ENCODE peak calls at places on chromosomes 6 and 20, in four cellular contexts. U is SK-N-SH, X is IMR-90, W is thoracic aorta. D is an unnamed sample. For H3K4me1, the result is how much of the 10 kb centered on the place peaks cover.

GRCh38 chr6:6856538-6857523 is 250.9 kb upstream of the RREB1 start:
- DNase-seq in U (peak), W (no peak), X (peak), D (peak)

GRCh38 chr6:156998824-156999330 is 221.7 kb downstream of the ARID1B start:
- DNase-seq in U (no peak), W (no peak), X (no peak), D (no peak)

GRCh38 chr6:43666181-43666920 is 21.2 kb downstream of the MRPS18A start:
- DNase-seq in X (no peak), U (peak), W (no peak), D (no peak)

GRCh38 chr6:86558318-86558717 is 379.0 kb upstream of the HTR1E start:
- DNase-seq in X (no peak), U (peak), W (no peak), D (no peak)

GRCh38 chr6:123715243-123715863 is 78.6 kb upstream of the TRDN start:
- DNase-seq in U (peak), W (no peak), X (no peak), D (no peak)

GRCh38 chr20:1334370-1334731 is 5.4 kb upstream of the SDCBP2 start:
- DNase-seq in U (no peak), X (no peak), W (no peak), D (no peak)

GRCh38 chr20:43988867-43989266 is 74.2 kb downstream of the TOX2 start:
- DNase-seq in X (peak), U (no peak), W (no peak), D (no peak)

GRCh38 chr20:40638414-40638813 is 50.6 kb downstream of the MAFB start:
- DNase-seq in X (no peak), U (no peak), W (no peak), D (no peak)

DNA sequence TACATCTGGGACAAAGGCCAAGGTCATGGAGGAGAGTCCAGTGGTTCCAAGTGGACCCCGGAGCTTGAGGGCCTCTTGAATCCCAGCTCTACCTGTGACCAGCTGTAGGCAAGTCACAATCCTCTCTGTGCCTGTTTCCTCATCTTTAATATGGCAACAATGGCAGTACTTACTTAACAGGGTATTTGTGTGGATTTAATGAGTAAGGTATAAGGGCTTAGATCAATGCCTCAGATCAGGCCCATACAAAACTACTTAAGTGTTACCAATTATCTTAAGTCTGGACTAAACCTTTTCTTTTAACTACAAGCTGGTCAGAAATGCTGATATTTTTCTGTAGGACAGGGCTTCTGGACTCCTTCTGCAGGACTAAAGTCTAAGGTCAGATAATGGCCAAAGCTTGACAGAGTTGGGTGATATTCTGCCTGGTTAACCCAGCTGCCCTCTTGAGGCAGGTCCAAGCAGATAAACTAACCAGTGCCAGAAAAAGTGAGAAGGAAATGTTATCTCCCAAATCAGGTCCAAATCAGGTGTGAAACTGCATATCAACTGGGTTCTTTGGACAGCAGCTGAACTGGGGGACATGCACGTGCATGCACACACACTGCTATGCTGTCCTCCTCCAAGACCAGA is 2.2 kb downstream of the SULF2 start:
- DNase-seq in W (no peak), U (no peak), X (no peak), D (no peak)
- TF ChIP-seq CTCF in W (no peak), U (no peak), X (no peak), D (no peak)

GRCh38 chr20:33677991-33678431 is 3.8 kb upstream of the NECAB3 start:
- DNase-seq in X (no peak), U (no peak), W (no peak), D (no peak)

GRCh38 chr20:33681728-33682353 is 4.3 kb downstream of the E2F1 start:
- DNase-seq in U (no peak), X (no peak), W (no peak), D (no peak)

GRCh38 chr20:33679758-33680485 is 5.7 kb upstream of the NECAB3 start:
- DNase-seq in U (no peak), W (no peak), X (no peak), D (no peak)

GRCh38 chr20:33681288-33681687 is 4.9 kb downstream of the E2F1 start:
- DNase-seq in X (no peak), U (no peak), W (no peak), D (no peak)

DNA sequence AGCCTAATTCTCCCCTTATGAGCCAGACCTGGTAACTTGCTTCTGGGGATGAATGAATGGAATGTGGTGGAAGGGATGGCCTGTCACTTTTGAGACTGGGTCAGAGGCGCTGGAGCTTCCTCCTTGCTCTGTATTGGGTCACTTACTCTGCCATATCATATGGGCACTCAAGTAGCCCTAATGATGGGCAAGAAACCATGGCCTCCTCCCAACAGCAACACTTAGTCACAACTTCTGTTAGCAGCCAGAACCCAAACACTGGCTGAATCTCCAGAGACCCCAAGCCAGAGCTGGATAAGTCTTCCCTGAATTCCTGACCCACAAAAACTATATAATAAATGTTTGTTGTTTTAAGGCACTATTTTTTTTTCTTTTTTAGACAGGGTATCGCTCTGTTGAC is 5.5 kb downstream of the E2F1 start:
- DNase-seq in U (no peak), X (peak), W (no peak), D (no peak)
- H3K4me1 ChIP-seq in U (under half), X (under half), W (under half), D (under half)

GRCh38 chr6:82589509-82590206 is 226.0 kb downstream of the TPBG start:
- DNase-seq in W (no peak), U (peak), X (peak), D (no peak)
- TF ChIP-seq CTCF in W (no peak), U (peak), X (peak), D (no peak)

GRCh38 chr6:12077021-12077420 is 64.9 kb downstream of the HIVEP1 start:
- DNase-seq in U (no peak), W (no peak), X (no peak), D (no peak)
- H3K4me1 ChIP-seq in U (under half), W (under half), X (under half), D (under half)

DNA sequence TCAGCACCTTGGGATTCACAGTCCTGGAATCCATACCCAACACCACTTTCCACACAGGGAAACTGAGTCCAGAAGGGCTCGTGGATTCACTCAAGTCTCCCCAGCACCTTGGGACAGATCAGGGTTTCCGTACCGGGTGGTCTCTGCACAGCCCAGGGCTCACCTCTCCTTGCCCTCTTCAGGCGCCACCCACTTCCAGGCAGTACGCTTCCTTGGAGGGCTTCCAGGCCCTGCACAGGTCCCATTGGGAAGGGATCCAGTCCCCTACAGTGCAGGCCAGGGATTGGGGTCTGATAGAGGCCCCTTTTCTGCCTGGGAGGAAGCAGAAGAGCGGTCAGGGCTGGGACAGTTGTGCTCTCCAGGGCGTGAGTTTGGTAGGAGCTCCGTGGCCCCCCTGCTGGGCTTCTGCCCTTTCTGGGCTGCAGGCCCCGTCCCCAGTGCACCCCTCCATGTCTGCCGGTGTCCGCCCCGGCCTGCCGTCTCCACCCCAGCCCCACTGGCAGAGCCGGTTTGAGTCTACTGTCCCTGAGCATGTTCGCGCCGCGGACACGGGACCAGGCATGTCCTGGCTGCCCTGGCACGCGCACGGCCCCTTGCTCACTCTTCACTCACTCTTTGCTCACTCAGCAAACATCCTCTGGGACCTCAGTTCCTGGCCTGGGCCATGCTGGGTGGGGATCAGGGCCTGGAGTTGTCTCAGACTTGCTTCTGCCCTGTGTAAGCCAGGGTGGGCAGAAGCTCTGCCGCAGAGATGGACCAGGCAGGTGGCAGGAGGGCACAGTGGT is 12.6 kb downstream of the SRC start:
- DNase-seq in X (no peak), U (peak), W (no peak), D (no peak)
- TF ChIP-seq CTCF in X (no peak), U (no peak), W (no peak), D (no peak)

DNA sequence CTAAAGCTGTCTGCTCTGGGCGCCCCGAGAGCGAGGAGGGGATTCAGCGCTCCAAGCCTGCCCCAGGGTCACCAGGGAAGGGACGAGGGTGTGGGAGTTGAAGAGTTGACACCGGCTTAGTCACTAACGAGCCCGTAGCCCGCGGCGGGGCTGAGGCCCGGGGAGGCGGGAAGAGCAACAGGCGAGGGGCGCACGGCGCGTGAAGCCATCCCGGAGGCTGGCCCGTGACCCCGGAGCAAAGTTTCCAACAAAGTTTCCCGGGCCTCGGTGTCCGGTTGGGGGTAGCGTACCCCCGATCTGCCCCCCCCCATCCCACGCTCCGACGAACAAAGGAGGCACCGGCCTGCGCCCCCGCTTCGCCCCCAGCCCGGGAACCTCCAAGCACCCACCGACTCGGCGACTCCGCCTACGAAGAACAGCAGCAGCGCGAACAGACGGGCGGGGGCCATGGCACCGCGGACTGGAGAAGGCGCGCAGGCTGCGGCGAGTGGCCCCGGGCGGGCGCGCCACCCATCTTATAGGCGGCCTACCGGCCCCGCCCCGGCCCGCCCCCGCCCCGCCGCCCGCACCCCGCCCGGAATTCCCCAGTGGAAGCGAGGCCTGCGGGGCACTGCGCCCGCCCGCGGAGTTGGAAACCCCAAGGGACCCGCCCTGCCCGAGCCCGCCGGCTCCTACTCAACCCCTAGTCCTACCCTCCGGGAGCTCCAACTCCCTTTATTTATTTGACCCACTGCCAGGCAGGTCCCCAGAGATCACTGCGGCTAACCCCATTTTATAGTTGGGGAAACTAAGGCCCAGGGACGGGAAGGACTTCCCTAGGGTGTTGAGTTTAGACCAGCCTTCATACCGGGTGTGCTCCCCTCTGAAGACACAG is at the start of gene SDC4:
- DNase-seq in X (peak), W (no peak), U (peak), D (no peak)
- H3K4me1 ChIP-seq in X (under half), W (under half), U (under half), D (half or more)

GRCh38 chr6:63872233-63872632 is 236.6 kb downstream of the PHF3 start:
- DNase-seq in X (no peak), W (no peak), U (no peak), D (no peak)
- TF ChIP-seq CTCF in X (no peak), W (no peak), U (peak), D (no peak)

GRCh38 chr20:32468313-32468640 is 110.1 kb downstream of the ASXL1 start:
- DNase-seq in W (no peak), U (no peak), X (no peak), D (no peak)
- H3K4me1 ChIP-seq in W (under half), U (half or more), X (under half), D (half or more)

GRCh38 chr6:165774903-165775608 is 112.0 kb upstream of the PDE10A start:
- DNase-seq in U (no peak), W (no peak), X (no peak), D (no peak)

GRCh38 chr6:165782812-165783211 is 119.8 kb upstream of the PDE10A start:
- DNase-seq in W (no peak), U (no peak), X (peak), D (no peak)

GRCh38 chr6:165782124-165782523 is 119.1 kb upstream of the PDE10A start:
- DNase-seq in W (no peak), X (no peak), U (no peak), D (no peak)

GRCh38 chr6:165776699-165777098 is 113.7 kb upstream of the PDE10A start:
- DNase-seq in W (no peak), U (no peak), X (no peak), D (no peak)

DNA sequence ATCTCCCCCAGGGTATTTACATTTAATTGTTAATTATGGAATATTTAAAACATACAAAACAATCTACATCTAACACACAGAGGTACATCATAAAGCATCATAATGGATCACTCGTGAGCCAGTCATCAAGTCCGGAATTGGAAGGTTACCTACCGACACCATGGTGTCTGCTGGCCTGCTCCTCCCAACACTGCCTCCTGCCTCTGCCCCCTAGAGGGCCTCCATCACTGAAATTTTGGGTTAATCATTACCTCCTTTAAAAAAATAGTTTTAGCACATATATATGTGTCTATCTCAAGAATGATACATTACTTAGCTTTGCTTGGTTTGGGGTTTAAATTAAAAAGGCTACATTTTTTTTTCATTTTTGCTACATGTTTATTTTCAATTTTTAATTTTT is 114.6 kb upstream of the PDE10A start:
- DNase-seq in W (no peak), X (no peak), U (no peak), D (no peak)
- TF ChIP-seq CTCF in W (no peak), X (no peak), U (no peak), D (no peak)

D was measured in esophagus squamous epithelium.